ENCODE peak calls at places on chromosome 18, in five cellular contexts. R is MM.1S, F is hepatocyte, Z is GM23338, G is PC-3. H is an unnamed sample.

GRCh38 chr18:48715651-48716354 is 177.0 kb downstream of the CTIF start:
- DNase-seq in F (no peak), G (no peak), Z (no peak), R (no peak), H (no peak)

GRCh38 chr18:52670903-52671302 is 330.9 kb downstream of the DCC start:
- DNase-seq in G (peak), F (peak), R (peak), Z (peak), H (no peak)

GRCh38 chr18:62526098-62527025 is 3.5 kb downstream of the ZCCHC2 start:
- DNase-seq in Z (peak), F (peak), R (peak), G (peak), H (peak)

GRCh38 chr18:50696929-50697328 is 122.9 kb downstream of the MRO start:
- DNase-seq in F (no peak), Z (peak), R (peak), G (no peak), H (no peak)

GRCh38 chr18:67731853-67732252 is 215.3 kb upstream of the DSEL start:
- DNase-seq in Z (no peak), R (no peak), F (no peak), G (peak), H (no peak)

GRCh38 chr18:3046216-3046808 is 33.4 kb upstream of the LPIN2 start:
- DNase-seq in R (no peak), G (no peak), F (no peak), Z (no peak), H (peak)

GRCh38 chr18:29586210-29586609 is 1409.3 kb upstream of the CDH2 start:
- DNase-seq in G (no peak), F (no peak), R (no peak), Z (peak), H (peak)

GRCh38 chr18:10499230-10499629 is 26.6 kb upstream of the NAPG start:
- DNase-seq in R (no peak), F (no peak), G (no peak), Z (no peak), H (no peak)

GRCh38 chr18:61502472-61502871 is 169.2 kb downstream of the CDH20 start:
- DNase-seq in R (peak), G (peak), Z (peak), F (peak), H (peak)

GRCh38 chr18:37476182-37476581 is 89.4 kb downstream of the CELF4 start:
- DNase-seq in G (peak), R (peak), F (peak), Z (peak), H (peak)

GRCh38 chr18:70693196-70693595 is 404.4 kb downstream of the SOCS6 start:
- DNase-seq in F (no peak), G (no peak), Z (no peak), R (no peak), H (peak)

GRCh38 chr18:56770873-56771272 is 119.7 kb downstream of the WDR7 start:
- DNase-seq in Z (no peak), F (no peak), R (no peak), G (no peak), H (no peak)

GRCh38 chr18:58221060-58221725 is 177.2 kb downstream of the NEDD4L start:
- DNase-seq in Z (peak), F (peak), G (peak), R (no peak), H (no peak)

GRCh38 chr18:75125359-75126331 is 83.3 kb downstream of the PTGR3 start:
- DNase-seq in F (no peak), R (no peak), Z (peak), G (peak), H (no peak)

GRCh38 chr18:48563027-48563426 is 24.2 kb downstream of the CTIF start:
- DNase-seq in Z (no peak), F (peak), G (peak), R (no peak), H (no peak)

GRCh38 chr18:63199743-63200241 is 119.8 kb downstream of the BCL2 start:
- DNase-seq in Z (no peak), G (no peak), R (no peak), F (no peak), H (no peak)

GRCh38 chr18:63146185-63146584 is 173.4 kb downstream of the BCL2 start:
- DNase-seq in F (no peak), R (no peak), Z (no peak), G (no peak), H (no peak)

GRCh38 chr18:35267161-35267651 is 22.8 kb downstream of the ZSCAN30 start:
- DNase-seq in R (no peak), F (no peak), G (no peak), Z (peak), H (peak)

GRCh38 chr18:23982154-23983071 is 32.1 kb upstream of the TTC39C start:
- DNase-seq in Z (peak), R (no peak), G (peak), F (peak), H (peak)
- TF ChIP-seq EZH2phosphoT487 in Z (no peak), R (no peak), G (no peak), F (no peak), H (no peak)

GRCh38 chr18:14767474-14767873 is 19.5 kb downstream of the ANKRD30B start:
- DNase-seq in Z (no peak), F (no peak), R (no peak), G (peak), H (no peak)
- TF ChIP-seq CTCF in Z (no peak), F (no peak), R (no peak), G (no peak), H (no peak)

GRCh38 chr18:78976697-78977626 is 2.7 kb upstream of the SALL3 start:
- DNase-seq in R (no peak), F (no peak), G (no peak), Z (peak), H (peak)
- TF ChIP-seq EZH2 in R (no peak), F (peak), G (no peak), Z (peak), H (peak)

GRCh38 chr18:60411715-60412114 is 39.1 kb upstream of the MC4R start:
- DNase-seq in G (no peak), Z (peak), F (peak), R (no peak), H (peak)
- TF ChIP-seq EZH2phosphoT487 in G (no peak), Z (no peak), F (no peak), R (no peak), H (no peak)

DNA sequence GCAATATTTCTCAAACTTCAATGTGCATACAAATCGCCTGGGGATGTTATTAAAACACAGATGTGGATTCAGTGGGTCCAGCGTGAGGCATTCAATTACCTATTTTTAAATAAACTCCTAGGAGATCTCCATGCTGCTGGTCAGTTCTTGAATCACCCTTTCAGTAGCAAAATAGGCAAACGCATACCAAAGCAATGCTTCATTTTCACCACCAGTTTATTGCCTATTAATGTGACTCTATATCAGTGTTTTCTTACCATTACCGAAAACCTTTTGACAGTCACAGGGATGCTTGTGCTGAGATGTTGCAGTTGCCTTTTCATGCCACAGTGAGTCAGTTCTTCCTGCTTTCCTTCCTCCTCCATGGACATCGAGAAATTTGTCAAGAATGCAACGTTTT is 530.6 kb downstream of the CBLN2 start:
- DNase-seq in Z (peak), G (peak), F (no peak), R (no peak), H (no peak)
- TF ChIP-seq CTCF in Z (no peak), G (no peak), F (no peak), R (no peak), H (no peak)

DNA sequence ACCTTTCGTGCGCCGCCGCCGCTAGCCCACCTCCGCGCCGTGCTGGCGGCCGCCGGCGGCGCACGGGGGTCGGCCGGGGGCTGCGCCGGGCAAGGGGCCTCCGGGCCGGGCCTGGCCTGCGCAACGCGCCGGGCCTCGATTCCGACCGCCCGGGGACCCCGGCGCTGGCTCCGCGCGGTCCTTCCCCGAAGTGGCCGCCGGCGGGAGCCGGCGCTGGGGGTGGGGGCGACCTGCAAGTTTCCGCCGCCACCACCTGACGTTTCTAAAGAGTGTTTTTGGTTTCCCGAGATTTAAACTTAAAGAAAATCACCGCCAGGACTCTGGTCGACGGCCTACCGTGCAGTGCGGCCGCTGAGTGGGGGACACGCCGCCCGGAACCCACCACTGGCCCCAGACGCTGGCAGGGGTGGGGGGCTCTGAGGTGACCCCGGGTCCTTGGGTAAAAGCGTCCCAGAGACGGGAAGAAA is 3.8 kb upstream of the GATA6 start:
- DNase-seq in G (no peak), F (peak), Z (no peak), R (no peak), H (peak)
- TF ChIP-seq EZH2 in G (no peak), F (peak), Z (peak), R (no peak), H (peak)

GRCh38 chr18:13611058-13611615 is 115.2 kb downstream of the FAM210A start:
- DNase-seq in Z (peak), R (peak), F (peak), G (no peak), H (peak)
- TF ChIP-seq EZH2phosphoT487 in Z (no peak), R (no peak), F (no peak), G (no peak), H (no peak)

GRCh38 chr18:27211569-27211968 is 26.5 kb upstream of the CHST9 start:
- DNase-seq in G (no peak), F (no peak), R (no peak), Z (peak), H (no peak)
- TF ChIP-seq CTCF in G (no peak), F (no peak), R (no peak), Z (peak), H (peak)